ENCODE peak calls at places on chromosomes 6 and 20, in six cellular contexts. I is IMR-90, M is neuronal stem cell, B is trophoblast cell, C is mesenchymal stem cell, W is H1. L is an unnamed sample.

GRCh38 chr6:117908246-117909107 is 1.4 kb downstream of the SLC35F1 start:
- DNase-seq in M (no peak), I (no peak), B (no peak), C (no peak), W (no peak), L (peak)

GRCh38 chr6:81589465-81590313 is 162.8 kb downstream of the TENT5A start:
- DNase-seq in C (no peak), B (peak), W (no peak), M (no peak), I (no peak), L (no peak)

GRCh38 chr6:148509789-148510581 is 167.3 kb downstream of the SASH1 start:
- DNase-seq in B (peak), I (peak), W (no peak), M (no peak), C (peak), L (no peak)

GRCh38 chr20:10603971-10604864 is 69.6 kb downstream of the JAG1 start:
- DNase-seq in M (peak), B (peak), C (peak), W (no peak), I (peak), L (no peak)

GRCh38 chr20:63497946-63498935 is 642 bp downstream of the EEF1A2 start:
- DNase-seq in I (peak), B (peak), M (no peak), W (peak), C (peak), L (peak)

GRCh38 chr20:41553142-41553879 is 64.9 kb downstream of the CHD6 start:
- DNase-seq in I (no peak), W (no peak), B (peak), M (no peak), C (no peak), L (no peak)

GRCh38 chr6:92586236-92586977 is 833.0 kb downstream of the EPHA7 start:
- DNase-seq in I (no peak), B (no peak), C (no peak), M (no peak), W (no peak), L (peak)

GRCh38 chr20:25038591-25039015 is 19.3 kb downstream of the ACSS1 start:
- DNase-seq in M (no peak), I (no peak), C (no peak), B (no peak), W (no peak), L (no peak)

GRCh38 chr20:42341654-42342053 is 723.5 kb upstream of the CHD6 start:
- DNase-seq in B (no peak), M (no peak), I (no peak), C (no peak), W (no peak), L (no peak)

GRCh38 chr20:53795170-53795569 is 201.5 kb upstream of the ZNF217 start:
- DNase-seq in M (no peak), W (no peak), B (peak), I (peak), C (no peak), L (no peak)

GRCh38 chr20:61929971-61930666 is 135.6 kb downstream of the TAF4 start:
- DNase-seq in B (no peak), M (no peak), C (no peak), W (peak), I (no peak), L (no peak)

GRCh38 chr6:130680118-130680517 is 147.1 kb upstream of the SMLR1 start:
- DNase-seq in W (no peak), C (no peak), M (no peak), I (peak), B (no peak), L (no peak)

GRCh38 chr6:34945317-34945716 is 56.3 kb downstream of the ANKS1A start:
- DNase-seq in W (no peak), M (no peak), C (no peak), B (no peak), I (no peak), L (no peak)

GRCh38 chr20:11180186-11180585 is 506.4 kb upstream of the JAG1 start:
- DNase-seq in B (no peak), M (no peak), C (no peak), I (no peak), W (no peak), L (no peak)

GRCh38 chr6:6006428-6007310 is at the start of gene NRN1:
- DNase-seq in B (peak), I (no peak), M (no peak), W (peak), C (no peak), L (peak)

GRCh38 chr6:122063761-122064160 is 335.7 kb upstream of the HSF2 start:
- DNase-seq in I (no peak), M (no peak), W (no peak), B (no peak), C (no peak), L (no peak)

GRCh38 chr6:146595981-146596731 is 2.6 kb upstream of the ADGB start:
- DNase-seq in W (no peak), B (peak), C (no peak), M (no peak), I (no peak), L (no peak)

GRCh38 chr6:125365230-125365629 is 63.5 kb upstream of the HDDC2 start:
- DNase-seq in C (no peak), B (no peak), M (no peak), I (no peak), W (no peak), L (no peak)

GRCh38 chr6:125358898-125359297 is 57.1 kb upstream of the HDDC2 start:
- DNase-seq in M (no peak), I (no peak), W (no peak), C (no peak), B (no peak), L (no peak)

GRCh38 chr6:125361868-125362267 is 60.1 kb upstream of the HDDC2 start:
- DNase-seq in W (no peak), M (no peak), I (no peak), B (no peak), C (no peak), L (no peak)

GRCh38 chr6:125363360-125364121 is 61.8 kb upstream of the HDDC2 start:
- DNase-seq in B (peak), W (peak), C (peak), I (peak), M (peak), L (peak)

DNA sequence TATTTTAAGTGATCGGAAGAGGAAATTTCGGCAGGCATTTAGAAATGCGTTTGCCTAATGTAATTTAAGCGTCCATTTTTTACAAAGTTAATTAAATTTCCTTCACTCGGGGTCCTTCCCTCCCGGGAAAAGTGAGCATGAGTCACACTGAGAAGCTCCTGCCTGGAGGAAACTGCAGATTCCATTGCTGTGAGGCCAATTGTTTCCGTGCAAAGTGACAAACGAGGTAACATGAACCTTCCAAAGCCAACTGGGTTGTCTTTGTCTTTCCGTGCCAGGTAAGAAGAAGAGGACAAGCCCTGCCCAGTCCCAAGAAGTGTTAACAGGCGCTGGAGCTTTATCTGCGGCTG is 61.2 kb upstream of the HDDC2 start:
- DNase-seq in M (peak), B (peak), I (peak), W (no peak), C (peak), L (no peak)
- H2BK5ac ChIP-seq in M (no peak), B (peak), I (no peak), W (no peak), C (no peak), L (no peak)

GRCh38 chr6:80335061-80335660 is 228.7 kb downstream of the BCKDHB start:
- DNase-seq in W (no peak), I (peak), B (peak), C (peak), M (no peak), L (no peak)

GRCh38 chr6:80341330-80341729 is 234.9 kb downstream of the BCKDHB start:
- DNase-seq in C (peak), W (no peak), B (no peak), M (no peak), I (peak), L (no peak)

GRCh38 chr6:80333342-80333741 is 226.9 kb downstream of the BCKDHB start:
- DNase-seq in M (no peak), C (no peak), W (no peak), B (no peak), I (no peak), L (no peak)

GRCh38 chr6:80338201-80338836 is 231.8 kb downstream of the BCKDHB start:
- DNase-seq in C (peak), I (peak), M (peak), W (peak), B (peak), L (peak)

DNA sequence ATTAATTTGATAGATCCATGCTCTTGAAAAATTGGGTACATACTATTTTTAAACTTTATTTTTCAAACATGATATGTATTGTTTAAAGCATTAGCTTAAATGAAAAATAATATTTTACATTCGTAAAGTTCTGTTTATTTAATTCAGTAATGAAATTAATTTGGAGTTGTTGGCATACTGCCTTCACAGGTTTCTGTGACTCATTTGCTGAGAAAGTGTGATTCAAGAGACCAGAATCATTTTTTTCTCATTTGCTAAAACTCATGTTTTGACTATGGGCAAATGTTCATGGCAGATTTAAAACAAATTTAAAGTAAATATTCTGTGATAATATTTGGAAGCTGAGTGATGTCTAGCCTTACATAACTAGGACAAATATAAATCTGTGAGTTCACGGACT is 230.4 kb downstream of the BCKDHB start:
- DNase-seq in M (no peak), W (no peak), B (no peak), C (no peak), I (no peak), L (no peak)
- H2BK5ac ChIP-seq in M (no peak), W (no peak), B (no peak), C (no peak), I (peak), L (no peak)

GRCh38 chr6:37125779-37126553 is 44.0 kb upstream of the PIM1 start:
- DNase-seq in W (peak), I (no peak), M (peak), C (no peak), B (peak), L (peak)
- H2BK5ac ChIP-seq in W (peak), I (no peak), M (no peak), C (peak), B (peak), L (peak)

GRCh38 chr6:167290786-167291622 is at the start of gene UNC93A:
- DNase-seq in W (no peak), C (no peak), I (no peak), B (no peak), M (no peak), L (no peak)

GRCh38 chr6:167287513-167288048 is 3.5 kb upstream of the UNC93A start:
- DNase-seq in I (no peak), W (no peak), C (no peak), B (no peak), M (no peak), L (no peak)

GRCh38 chr6:167282165-167282564 is 8.9 kb upstream of the UNC93A start:
- DNase-seq in I (no peak), C (no peak), W (no peak), M (no peak), B (no peak), L (no peak)

GRCh38 chr6:167279766-167280440 is 11.2 kb upstream of the UNC93A start:
- DNase-seq in I (no peak), C (no peak), M (no peak), B (no peak), W (no peak), L (no peak)

GRCh38 chr6:167285077-167285770 is 5.9 kb upstream of the UNC93A start:
- DNase-seq in C (no peak), B (no peak), W (no peak), M (no peak), I (no peak), L (no peak)
- H2BK5ac ChIP-seq in C (no peak), B (no peak), W (peak), M (no peak), I (no peak), L (no peak)

GRCh38 chr6:160301341-160301740 is 42.7 kb upstream of the SLC22A2 start:
- DNase-seq in M (no peak), W (no peak), B (no peak), I (no peak), C (no peak), L (no peak)
- H2BK5ac ChIP-seq in M (no peak), W (no peak), B (no peak), I (no peak), C (no peak), L (no peak)

GRCh38 chr6:1336246-1336843 is 24.4 kb downstream of the FOXQ1 start:
- DNase-seq in B (peak), W (no peak), C (no peak), M (no peak), I (no peak), L (peak)

GRCh38 chr6:1329708-1330107 is 17.8 kb downstream of the FOXQ1 start:
- DNase-seq in W (no peak), M (no peak), C (no peak), B (no peak), I (no peak), L (no peak)

GRCh38 chr6:1337791-1338190 is 25.9 kb downstream of the FOXQ1 start:
- DNase-seq in M (no peak), I (no peak), W (no peak), C (no peak), B (no peak), L (no peak)

GRCh38 chr6:1334725-1335124 is 22.8 kb downstream of the FOXQ1 start:
- DNase-seq in I (no peak), B (no peak), M (no peak), W (no peak), C (no peak), L (peak)

GRCh38 chr6:1335367-1336037 is 23.6 kb downstream of the FOXQ1 start:
- DNase-seq in I (peak), B (peak), W (no peak), C (peak), M (no peak), L (peak)
- H2BK5ac ChIP-seq in I (peak), B (no peak), W (peak), C (no peak), M (no peak), L (no peak)

GRCh38 chr6:42138630-42139619 is 3.5 kb downstream of the C6orf132 start:
- DNase-seq in I (peak), C (peak), W (no peak), M (peak), B (no peak), L (peak)

GRCh38 chr6:42140051-42140450 is 2.4 kb downstream of the C6orf132 start:
- DNase-seq in W (no peak), C (peak), M (no peak), B (no peak), I (no peak), L (no peak)

GRCh38 chr6:42141603-42142117 is 760 bp downstream of the C6orf132 start:
- DNase-seq in C (no peak), W (no peak), M (no peak), B (no peak), I (no peak), L (no peak)

GRCh38 chr6:42142118-42142835 is at the start of gene C6orf132:
- DNase-seq in M (no peak), C (peak), I (no peak), W (peak), B (peak), L (peak)

DNA sequence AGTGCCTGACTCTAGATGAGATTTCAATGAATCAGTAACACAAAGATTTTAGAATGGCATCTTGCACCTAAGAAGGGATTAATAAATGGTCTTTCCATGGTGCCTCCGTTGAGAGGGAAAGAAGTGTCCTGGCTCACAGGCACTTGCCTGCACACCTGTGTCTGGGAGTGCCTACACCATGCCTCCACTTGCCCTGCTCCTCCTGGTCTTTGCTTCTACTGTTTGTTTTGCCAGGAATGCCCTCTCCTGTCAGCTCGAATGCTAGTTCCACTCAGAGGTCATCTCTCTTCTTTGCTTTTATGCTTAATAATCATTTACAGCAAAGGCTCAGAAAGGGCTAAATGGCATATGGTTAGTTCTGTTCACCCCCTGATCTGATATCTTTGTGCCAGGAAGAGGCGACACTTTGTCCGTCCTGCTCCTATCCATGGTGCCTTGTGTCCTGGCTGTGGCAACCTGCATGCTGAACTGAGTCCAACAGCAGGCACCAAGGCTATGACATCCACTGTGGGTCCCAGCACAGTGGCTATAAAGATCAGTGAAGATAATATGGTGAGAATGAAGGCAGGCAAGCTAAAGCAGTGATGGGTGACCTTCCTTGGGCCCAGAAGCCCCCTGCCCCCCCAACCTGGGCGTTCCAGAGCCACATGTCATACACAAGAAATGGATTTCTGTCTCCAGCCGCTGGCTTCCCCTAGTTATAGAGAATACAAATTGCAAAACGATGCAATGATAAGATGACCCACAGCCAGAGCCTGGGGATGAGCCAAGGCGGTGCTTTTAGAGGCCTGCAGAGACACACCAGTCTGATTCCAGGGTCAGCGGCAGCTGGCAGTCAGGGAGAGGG is 1.4 kb downstream of the C6orf132 start:
- DNase-seq in I (no peak), M (no peak), B (peak), W (no peak), C (peak), L (no peak)
- H2BK5ac ChIP-seq in I (peak), M (no peak), B (no peak), W (peak), C (no peak), L (no peak)

GRCh38 chr6:119339941-119340456 is 9.6 kb downstream of the MAN1A1 start:
- DNase-seq in I (no peak), W (no peak), B (peak), M (no peak), C (peak), L (no peak)
- H2BK5ac ChIP-seq in I (no peak), W (no peak), B (no peak), M (no peak), C (no peak), L (no peak)